ENCODE peak calls at places on chromosomes 7 and 10, in seven cellular contexts. I, V, D, C, K, G and E are unnamed samples.

GRCh38 chr7:55481126-55481525 is 91.2 kb downstream of the VOPP1 start:
- DNase-seq in I (no peak), V (no peak), D (peak; percentile 45), C (no peak), K (no peak), G (peak; percentile 63), E (no peak)

GRCh38 chr7:119096683-119097082 is 872.2 kb downstream of the ANKRD7 start:
- DNase-seq in I (no peak), V (no peak), D (no peak), C (no peak), K (no peak), G (no peak), E (no peak)

GRCh38 chr7:51138121-51139085 is 178.2 kb downstream of the COBL start:
- DNase-seq in I (no peak), V (no peak), D (peak; percentile 24), C (no peak), K (no peak), G (no peak), E (no peak)

GRCh38 chr10:75395171-75395954 is 6.2 kb downstream of the ZNF503 start:
- DNase-seq in I (peak; percentile 61), V (peak; percentile 63), D (peak; percentile 90), C (no peak), K (peak; percentile 76), G (peak; percentile 84), E (no peak)

GRCh38 chr10:110903280-110904278 is 15.4 kb downstream of the BBIP1 start:
- DNase-seq in I (no peak), V (no peak), D (no peak), C (no peak), K (no peak), G (no peak), E (no peak)

GRCh38 chr7:28961972-28962371 is 3.8 kb upstream of the TRIL start:
- DNase-seq in I (no peak), V (no peak), D (peak; percentile 73), C (no peak), K (no peak), G (no peak), E (no peak)

GRCh38 chr7:55021951-55022617 is 3.3 kb downstream of the EGFR start:
- DNase-seq in I (no peak), V (no peak), D (no peak), C (no peak), K (no peak), G (no peak), E (no peak)

GRCh38 chr7:55100172-55100961 is 81.5 kb downstream of the EGFR start:
- DNase-seq in I (peak; percentile 56), V (peak; percentile 97), D (no peak), C (no peak), K (peak; percentile 75), G (no peak), E (no peak)

GRCh38 chr7:131945313-131945831 is 388.9 kb upstream of the PODXL start:
- DNase-seq in I (no peak), V (peak; percentile 57), D (peak; percentile 90), C (no peak), K (peak; percentile 41), G (no peak), E (peak; percentile 88)

GRCh38 chr10:52420656-52421055 is 106.6 kb downstream of the DKK1 start:
- DNase-seq in I (no peak), V (no peak), D (no peak), C (no peak), K (no peak), G (no peak), E (no peak)

GRCh38 chr10:72108811-72109618 is 20.7 kb upstream of the SPOCK2 start:
- DNase-seq in I (no peak), V (no peak), D (no peak), C (no peak), K (no peak), G (no peak), E (no peak)

GRCh38 chr10:101130984-101131961 is at the start of gene TLX1:
- DNase-seq in I (no peak), V (no peak), D (no peak), C (no peak), K (peak; percentile 46), G (no peak), E (no peak)

GRCh38 chr7:101935521-101936141 is 118.2 kb downstream of the CUX1 start:
- DNase-seq in I (no peak), V (peak; percentile 90), D (peak; percentile 54), C (no peak), K (no peak), G (peak; percentile 54), E (no peak)
- TF ChIP-seq POLR2A in I (no peak), V (no peak), D (no peak), C (no peak), K (no peak), G (no peak), E (no peak)

GRCh38 chr7:5701085-5701914 is 80.2 kb downstream of the RNF216 start:
- DNase-seq in I (no peak), V (no peak), D (no peak), C (peak; percentile 84), K (no peak), G (no peak), E (no peak)

GRCh38 chr7:5700391-5700985 is 81.0 kb downstream of the RNF216 start:
- DNase-seq in I (no peak), V (peak; percentile 39), D (no peak), C (no peak), K (no peak), G (no peak), E (no peak)

GRCh38 chr7:5697754-5698487 is 83.5 kb downstream of the RNF216 start:
- DNase-seq in I (no peak), V (no peak), D (no peak), C (no peak), K (no peak), G (no peak), E (no peak)

GRCh38 chr7:5699467-5699866 is 82.0 kb downstream of the RNF216 start:
- DNase-seq in I (no peak), V (no peak), D (no peak), C (no peak), K (no peak), G (no peak), E (no peak)

DNA sequence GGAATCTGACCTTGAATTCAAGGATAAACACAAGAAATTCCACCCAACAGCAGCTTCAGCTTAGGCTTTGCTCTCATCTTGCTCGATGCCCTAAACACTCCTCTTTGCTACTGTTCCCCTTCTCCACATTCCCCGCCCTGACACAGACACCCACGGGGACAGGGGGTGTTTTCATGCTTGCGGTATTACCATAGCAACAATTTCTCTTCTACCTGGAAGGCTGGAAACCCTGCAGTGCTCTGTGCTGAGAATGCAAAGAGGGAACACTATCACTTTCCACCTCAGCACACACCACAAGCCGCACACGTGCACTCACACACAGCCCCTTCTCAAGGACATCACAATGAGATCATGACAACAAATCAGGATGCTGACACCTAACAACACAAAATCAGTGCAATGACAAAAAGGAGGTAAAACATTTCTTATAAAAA is 81.5 kb downstream of the RNF216 start:
- DNase-seq in I (no peak), V (peak; percentile 33), D (no peak), C (peak; percentile 97), K (no peak), G (no peak), E (no peak)
- TF ChIP-seq POLR2A in I (no peak), V (no peak), D (no peak), C (peak; percentile 45), K (no peak), G (no peak), E (no peak)

GRCh38 chr10:73780966-73781365 is 882 bp upstream of the CHCHD1 start:
- DNase-seq in I (no peak), V (no peak), D (no peak), C (no peak), K (no peak), G (no peak), E (no peak)

GRCh38 chr10:73782749-73783085 is 869 bp downstream of the CHCHD1 start:
- DNase-seq in I (no peak), V (no peak), D (no peak), C (no peak), K (no peak), G (no peak), E (no peak)

GRCh38 chr10:73780301-73780700 is 1.5 kb upstream of the CHCHD1 start:
- DNase-seq in I (no peak), V (no peak), D (no peak), C (no peak), K (no peak), G (no peak), E (peak; percentile 56)

GRCh38 chr10:73781548-73781878 is 335 bp upstream of the CHCHD1 start:
- DNase-seq in I (no peak), V (no peak), D (no peak), C (no peak), K (no peak), G (no peak), E (no peak)

DNA sequence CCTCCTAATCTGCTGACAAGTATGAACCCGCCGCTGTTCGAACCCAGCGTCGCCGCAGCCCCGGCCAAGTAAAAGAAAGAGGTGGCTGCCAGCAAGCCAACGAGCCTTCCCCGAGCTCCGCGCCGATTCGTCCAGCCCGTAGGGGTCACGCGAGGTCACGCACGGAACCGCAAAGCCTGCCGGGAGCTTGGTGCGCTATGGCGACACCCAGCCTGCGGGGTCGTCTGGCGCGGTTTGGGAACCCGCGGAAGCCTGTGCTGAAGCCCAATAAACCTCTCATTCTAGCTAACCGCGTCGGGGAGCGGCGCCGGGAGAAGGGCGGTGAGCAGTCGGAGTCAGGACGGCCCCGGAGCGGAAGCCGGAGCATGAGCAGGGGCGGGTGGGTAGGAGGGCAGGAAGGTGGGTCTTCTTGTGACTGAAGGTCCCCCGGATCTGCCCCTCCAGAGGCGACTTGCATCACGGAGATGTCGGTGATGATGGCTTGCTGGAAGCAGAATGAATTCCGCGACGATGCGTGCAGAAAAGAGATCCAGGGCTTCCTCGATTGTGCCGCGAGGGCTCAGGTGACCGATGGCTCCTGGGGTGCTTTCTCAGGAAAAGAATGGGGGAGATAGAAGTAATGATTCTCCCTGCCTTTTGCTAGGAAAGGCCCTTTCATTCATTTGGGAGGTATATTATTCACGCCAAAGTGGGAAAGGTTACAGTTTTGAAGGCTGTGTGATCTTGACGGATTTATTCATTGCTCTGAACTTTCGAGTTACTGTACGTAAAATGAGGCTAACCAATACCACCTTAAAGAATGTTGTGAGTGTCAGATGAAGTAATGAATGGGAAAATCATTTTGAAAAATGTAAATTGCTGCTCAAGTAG is at the start of gene CHCHD1:
- DNase-seq in I (peak; percentile 89), V (peak; percentile 95), D (peak; percentile 94), C (peak; percentile 54), K (peak; percentile 90), G (peak; percentile 98), E (peak; percentile 98)
- TF ChIP-seq POLR2A in I (peak; percentile 54), V (peak; percentile 66), D (peak; percentile 93), C (peak; percentile 98), K (peak; percentile 69), G (no peak), E (no peak)

GRCh38 chr7:106284516-106285050 is at the start of gene NAMPT:
- DNase-seq in I (peak; percentile 54), V (peak; percentile 53), D (peak; percentile 86), C (no peak), K (no peak), G (no peak), E (peak; percentile 91)
- TF ChIP-seq POLR2A in I (no peak), V (peak; percentile 85), D (no peak), C (peak; percentile 83), K (peak; percentile 78), G (peak; percentile 80), E (peak; percentile 62)